ENCODE peak calls at places on chromosomes 13 and 19, in ten cellular contexts. T is stimulated activated CD4-positive, alpha-beta T cell treated with anti-CD3 and anti-CD28 coated beads, Interleukin-12 subunit alpha, Interleukin-12 subunit beta, amount 100 ng/mL, for 24 hours; A is small intestine; P is GM04503; Y is skeletal muscle cell; O is sciatic nerve; E is HAP-1; S is left cardiac atrium; D is memory B cell; B is HuH-7.5. I is an unnamed sample.

GRCh38 chr13:98829541-98829940 is 77.1 kb upstream of the SLC15A1 start:
- DNase-seq in A (no peak), S (no peak), B (no peak), T (no peak), O (no peak), E (no peak), P (no peak), D (no peak), Y (no peak), I (no peak)

GRCh38 chr13:30110301-30111070 is 196.9 kb downstream of the KATNAL1 start:
- DNase-seq in O (no peak), Y (no peak), T (no peak), E (no peak), D (no peak), P (no peak), S (no peak), B (no peak), A (peak; percentile 34), I (no peak)

GRCh38 chr13:80504453-80504852 is 163.5 kb upstream of the SPRY2 start:
- DNase-seq in B (no peak), A (no peak), D (no peak), E (no peak), O (no peak), S (no peak), P (no peak), T (no peak), Y (peak; percentile 46), I (no peak)

GRCh38 chr13:26589754-26590153 is 32.3 kb downstream of the WASF3 start:
- DNase-seq in A (no peak), T (no peak), O (no peak), D (no peak), B (no peak), P (no peak), Y (peak; percentile 39), S (peak; percentile 42), E (no peak), I (no peak)

GRCh38 chr19:28961772-28962500 is 251.0 kb downstream of the UQCRFS1 start:
- DNase-seq in O (no peak), B (no peak), Y (no peak), P (peak; percentile 37), A (no peak), E (no peak), S (no peak), D (no peak), T (no peak), I (no peak)

GRCh38 chr13:32164622-32165268 is 133.2 kb downstream of the FRY start:
- DNase-seq in D (peak; percentile 10), T (no peak), O (no peak), B (peak; percentile 12), A (peak; percentile 71), P (no peak), Y (peak; percentile 28), S (no peak), E (peak; percentile 87), I (no peak)

GRCh38 chr19:38055655-38056521 is 148.9 kb downstream of the SIPA1L3 start:
- DNase-seq in E (no peak), T (no peak), B (no peak), Y (no peak), O (no peak), P (no peak), A (no peak), S (no peak), D (no peak), I (no peak)

GRCh38 chr19:5804516-5805464 is at the start of gene NRTN:
- DNase-seq in B (peak; percentile 93), T (no peak), O (no peak), D (no peak), A (peak; percentile 40), S (no peak), E (peak; percentile 34), P (no peak), Y (no peak), I (peak; percentile 74)

GRCh38 chr13:20550799-20551198 is 16.2 kb upstream of the IFT88 start:
- DNase-seq in P (no peak), Y (no peak), B (no peak), E (no peak), A (no peak), T (no peak), S (no peak), D (no peak), O (no peak), I (no peak)

GRCh38 chr19:46783670-46784069 is 4.7 kb downstream of the SLC1A5 start:
- DNase-seq in T (no peak), D (no peak), O (no peak), Y (no peak), E (no peak), P (no peak), B (no peak), S (no peak), A (no peak), I (no peak)

GRCh38 chr19:8174706-8175105 is 25.3 kb upstream of the FBN3 start:
- DNase-seq in S (no peak), O (no peak), P (no peak), T (no peak), B (no peak), D (no peak), Y (no peak), A (no peak), E (no peak), I (no peak)

GRCh38 chr19:35166100-35167063 is 11.8 kb downstream of the FXYD5 start:
- DNase-seq in E (no peak), S (no peak), D (no peak), O (peak; percentile 25), T (no peak), B (no peak), P (no peak), Y (no peak), A (no peak), I (no peak)

GRCh38 chr19:45408121-45408520 is 1.7 kb downstream of the POLR1G start:
- DNase-seq in A (no peak), E (no peak), B (no peak), Y (no peak), D (no peak), S (no peak), O (no peak), P (no peak), T (no peak), I (no peak)

GRCh38 chr19:2613507-2614295 is 88.8 kb downstream of the GNG7 start:
- DNase-seq in A (peak; percentile 49), D (no peak), P (no peak), Y (no peak), O (no peak), B (peak; percentile 61), E (peak; percentile 25), T (peak; percentile 54), S (peak; percentile 46), I (no peak)

GRCh38 chr13:101018720-101019119 is 344.1 kb upstream of the TMTC4 start:
- DNase-seq in A (no peak), S (no peak), B (no peak), Y (peak; percentile 19), D (no peak), E (no peak), O (no peak), T (no peak), P (peak; percentile 40), I (no peak)

GRCh38 chr19:2488942-2489731 is 13.2 kb downstream of the GADD45B start:
- DNase-seq in S (peak; percentile 66), T (no peak), D (no peak), O (no peak), B (peak; percentile 79), A (peak; percentile 61), Y (no peak), P (no peak), E (peak; percentile 31), I (no peak)